ENCODE peak calls at places on chromosomes 11 and 22, in four cellular contexts. B is IMR-90, D is NCI-H524 treated with DMSO at 0.1 percent for 48 hours, J is mucosa of gallbladder. W is an unnamed sample.
A peak's percentile ranks its signal among the peaks of the same experiment; 100 is the strongest.

GRCh38 chr22:31094741-31095140 is 12.6 kb downstream of the SELENOM start:
- DNase-seq in J (no peak), B (no peak), D (no peak), W (no peak)

GRCh38 chr11:23404225-23405160 is 544.2 kb upstream of the CCDC179 start:
- DNase-seq in J (no peak), B (no peak), D (no peak), W (no peak)

GRCh38 chr22:24244144-24244787 is 616 bp downstream of the GGT5 start:
- DNase-seq in D (no peak), B (peak; percentile 52), J (no peak), W (no peak)

GRCh38 chr22:20611418-20611817 is 104.0 kb downstream of the MED15 start:
- DNase-seq in B (no peak), D (no peak), J (no peak), W (no peak)

GRCh38 chr11:63608353-63609345 is 5.6 kb downstream of the PLAAT3 start:
- DNase-seq in D (no peak), B (peak; percentile 66), J (no peak), W (no peak)

GRCh38 chr22:46156031-46156430 is 5.7 kb downstream of the PPARA start:
- DNase-seq in D (no peak), J (no peak), B (no peak), W (no peak)

GRCh38 chr22:46744581-46744980 is 6.5 kb upstream of the CERK start:
- DNase-seq in D (no peak), B (no peak), J (peak; percentile 73), W (no peak)

GRCh38 chr22:46043816-46044717 is 67.1 kb upstream of the WNT7B start:
- DNase-seq in B (no peak), J (no peak), D (no peak), W (no peak)

GRCh38 chr11:104003491-104003890 is 32.9 kb upstream of the DDI1 start:
- DNase-seq in B (peak; percentile 64), J (no peak), D (no peak), W (no peak)

GRCh38 chr11:877565-877964 is 33.0 kb downstream of the CHID1 start:
- DNase-seq in D (no peak), B (no peak), J (no peak), W (no peak)

GRCh38 chr11:63839508-63840355 is 822 bp downstream of the MARK2 start:
- DNase-seq in D (peak; percentile 1), B (no peak), J (no peak), W (no peak)

GRCh38 chr11:24617856-24618255 is 121.0 kb downstream of the LUZP2 start:
- DNase-seq in J (no peak), B (no peak), D (no peak), W (no peak)

GRCh38 chr22:39543095-39543494 is 10.5 kb upstream of the RPS19BP1 start:
- DNase-seq in B (peak; percentile 32), J (no peak), D (peak; percentile 48), W (no peak)

GRCh38 chr22:18090286-18090685 is 12.5 kb downstream of the PEX26 start:
- DNase-seq in D (no peak), J (no peak), B (no peak), W (no peak)

W was measured in effector CD8-positive, alpha-beta T cell.